ENCODE peak calls at places on chromosome 6, in six cellular contexts. M, A, R, J, E and N are unnamed samples.

GRCh38 chr6:3776881-3777507 is 25.5 kb upstream of the PXDC1 start:
- DNase-seq in M (no peak), A (no peak), R (no peak), J (no peak), E (no peak), N (no peak)

GRCh38 chr6:149454405-149454848 is 30.4 kb downstream of the ZC3H12D start:
- DNase-seq in M (no peak), A (peak), R (peak), J (peak), E (peak), N (peak)

GRCh38 chr6:125009578-125009977 is 47.3 kb downstream of the RNF217 start:
- DNase-seq in M (no peak), A (no peak), R (no peak), J (no peak), E (no peak), N (peak)

GRCh38 chr6:155770313-155770712 is 314.7 kb upstream of the NOX3 start:
- DNase-seq in M (no peak), A (no peak), R (no peak), J (no peak), E (no peak), N (no peak)

GRCh38 chr6:35146453-35146852 is 5.3 kb upstream of the TCP11 start:
- DNase-seq in M (no peak), A (no peak), R (peak), J (peak), E (no peak), N (peak)

GRCh38 chr6:167827588-167828324 is 1.0 kb downstream of the AFDN start:
- DNase-seq in M (no peak), A (peak), R (peak), J (peak), E (peak), N (no peak)

GRCh38 chr6:166097914-166098522 is 69.6 kb downstream of the TBXT start:
- DNase-seq in M (peak), A (peak), R (peak), J (peak), E (peak), N (peak)

GRCh38 chr6:10373642-10374359 is 41.1 kb downstream of the TFAP2A start:
- DNase-seq in M (no peak), A (no peak), R (no peak), J (peak), E (no peak), N (no peak)

GRCh38 chr6:28982476-28983266 is 22.4 kb downstream of the ZNF311 start:
- DNase-seq in M (no peak), A (no peak), R (no peak), J (peak), E (no peak), N (peak)

GRCh38 chr6:123551939-123552707 is 84.6 kb downstream of the TRDN start:
- DNase-seq in M (no peak), A (no peak), R (no peak), J (no peak), E (no peak), N (no peak)

GRCh38 chr6:105733556-105734162 is 330.8 kb upstream of the PREP start:
- DNase-seq in M (no peak), A (no peak), R (no peak), J (no peak), E (no peak), N (peak)

GRCh38 chr6:144955392-144955791 is 670.3 kb downstream of the UTRN start:
- DNase-seq in M (no peak), A (no peak), R (no peak), J (no peak), E (no peak), N (no peak)

GRCh38 chr6:166738361-166738760 is 111.3 kb upstream of the RPS6KA2 start:
- DNase-seq in M (no peak), A (no peak), R (no peak), J (no peak), E (no peak), N (no peak)

GRCh38 chr6:112576421-112576820 is 229.3 kb downstream of the RFPL4B start:
- DNase-seq in M (no peak), A (no peak), R (no peak), J (no peak), E (no peak), N (no peak)

DNA sequence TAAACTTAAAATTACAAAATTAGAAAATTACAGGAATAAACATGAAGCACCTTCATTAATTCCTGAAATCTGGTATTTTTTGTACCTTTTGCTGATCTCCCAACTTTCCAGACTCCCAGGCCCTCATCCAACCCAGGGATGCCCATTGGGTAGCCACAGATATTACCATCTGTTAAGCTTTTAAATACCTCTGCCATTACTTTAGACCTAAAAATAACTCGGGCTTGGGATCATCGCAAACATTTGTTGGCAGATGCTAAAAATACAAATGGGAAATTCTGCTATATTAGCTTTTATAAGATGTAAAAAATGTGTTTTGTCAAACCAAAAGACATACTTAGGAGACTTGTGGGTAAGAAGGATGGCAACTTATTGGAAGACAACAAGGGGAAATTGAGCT is 376.1 kb downstream of the CENPW start:
- DNase-seq in M (no peak), A (no peak), R (no peak), J (no peak), E (no peak), N (peak)
- H3K4me3 ChIP-seq in M (no peak), A (no peak), R (no peak), J (no peak), E (no peak), N (no peak)

GRCh38 chr6:140433072-140433471 is 1058.6 kb upstream of the CITED2 start:
- DNase-seq in M (no peak), A (no peak), R (no peak), J (no peak), E (no peak), N (no peak)

DNA sequence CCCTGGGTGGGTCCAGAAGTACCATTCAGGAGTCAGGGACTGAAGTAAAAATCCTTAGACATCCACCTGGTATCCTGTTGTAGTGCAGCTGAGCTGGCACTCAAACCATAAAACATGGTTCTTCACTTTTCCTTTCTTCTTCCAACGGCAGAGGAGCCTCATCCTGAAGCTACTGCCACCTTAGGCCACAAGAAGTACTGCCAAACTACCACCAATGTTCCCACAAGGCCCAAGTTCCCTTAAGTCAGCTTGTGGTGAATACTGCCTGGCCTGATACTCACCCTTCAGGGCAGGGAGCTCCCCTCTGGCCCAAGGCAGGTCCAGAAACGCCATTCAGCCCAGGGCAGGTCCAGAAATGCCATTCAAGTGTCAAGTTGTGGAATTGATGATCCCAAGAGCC is 1053.4 kb upstream of the CITED2 start:
- DNase-seq in M (no peak), A (no peak), R (no peak), J (no peak), E (no peak), N (no peak)
- TF ChIP-seq CTCF in M (no peak), A (no peak), R (no peak), J (no peak), E (no peak), N (no peak)

GRCh38 chr6:33592595-33593413 is 12.7 kb upstream of the BAK1 start:
- DNase-seq in M (no peak), A (peak), R (no peak), J (peak), E (peak), N (no peak)
- H3K4me3 ChIP-seq in M (peak), A (peak), R (peak), J (no peak), E (no peak), N (no peak)

GRCh38 chr6:1336246-1336843 is 24.4 kb downstream of the FOXQ1 start:
- DNase-seq in M (peak), A (no peak), R (no peak), J (peak), E (no peak), N (no peak)
- TF ChIP-seq CTCF in M (no peak), A (no peak), R (no peak), J (peak), E (no peak), N (no peak)